ENCODE peak calls at places on chromosome 18, in five cellular contexts. L is K562, V is stomach, T is GM12891, F is transverse colon. C is an unnamed sample.

GRCh38 chr18:70384181-70384790 is 95.4 kb downstream of the SOCS6 start:
- DNase-seq in L (no peak), V (no peak), T (no peak), F (no peak), C (no peak)

GRCh38 chr18:657311-657997 is at the start of gene TYMS:
- DNase-seq in L (peak; percentile 83), V (peak; percentile 49), T (peak; percentile 56), F (peak; percentile 80), C (peak; percentile 90)

GRCh38 chr18:31648966-31649429 is 35.4 kb downstream of the B4GALT6 start:
- DNase-seq in L (no peak), V (no peak), T (no peak), F (no peak), C (no peak)

GRCh38 chr18:61575419-61575818 is 242.2 kb downstream of the CDH20 start:
- DNase-seq in L (no peak), V (no peak), T (no peak), F (no peak), C (peak; percentile 64)

GRCh38 chr18:74683573-74683972 is 85.9 kb downstream of the ZNF407 start:
- DNase-seq in L (no peak), V (no peak), T (no peak), F (no peak), C (no peak)

GRCh38 chr18:78406743-78407455 is 572.7 kb upstream of the SALL3 start:
- DNase-seq in L (no peak), V (peak; percentile 86), T (no peak), F (peak; percentile 17), C (no peak)

GRCh38 chr18:58886864-58887612 is 22.4 kb downstream of the ZNF532 start:
- DNase-seq in L (no peak), V (no peak), T (no peak), F (no peak), C (no peak)

GRCh38 chr18:60508108-60508507 is 135.5 kb upstream of the MC4R start:
- DNase-seq in L (no peak), V (no peak), T (no peak), F (no peak), C (no peak)

GRCh38 chr18:34364699-34365098 is 140.0 kb upstream of the NOL4 start:
- DNase-seq in L (no peak), V (no peak), T (no peak), F (no peak), C (no peak)

GRCh38 chr18:13542520-13542847 is 183.9 kb downstream of the FAM210A start:
- DNase-seq in L (no peak), V (no peak), T (no peak), F (no peak), C (no peak)

GRCh38 chr18:74397572-74397971 is 59.5 kb downstream of the DIPK1C start:
- DNase-seq in L (no peak), V (peak; percentile 29), T (no peak), F (no peak), C (no peak)

GRCh38 chr18:59140287-59140885 is 702 bp downstream of the SEC11C start:
- DNase-seq in L (peak; percentile 26), V (peak; percentile 28), T (no peak), F (peak; percentile 33), C (peak; percentile 59)

GRCh38 chr18:38940863-38941531 is 1375.4 kb upstream of the CELF4 start:
- DNase-seq in L (peak; percentile 15), V (no peak), T (peak; percentile 13), F (no peak), C (peak; percentile 54)

GRCh38 chr18:10519999-10520935 is 5.6 kb upstream of the NAPG start:
- DNase-seq in L (peak; percentile 74), V (peak; percentile 89), T (peak; percentile 45), F (peak; percentile 84), C (peak; percentile 89)

GRCh38 chr18:3923750-3924149 is 473.8 kb downstream of the TGIF1 start:
- DNase-seq in L (no peak), V (no peak), T (no peak), F (no peak), C (no peak)

GRCh38 chr18:48059363-48060109 is 129.1 kb upstream of the SMAD2 start:
- DNase-seq in L (no peak), V (no peak), T (no peak), F (no peak), C (peak; percentile 35)

GRCh38 chr18:25814841-25815458 is 275.5 kb downstream of the SS18 start:
- DNase-seq in L (no peak), V (no peak), T (no peak), F (no peak), C (no peak)

GRCh38 chr18:59559528-59559927 is 137.7 kb downstream of the CCBE1 start:
- DNase-seq in L (no peak), V (no peak), T (no peak), F (no peak), C (no peak)

GRCh38 chr18:39523281-39523680 is 1957.7 kb upstream of the CELF4 start:
- DNase-seq in L (no peak), V (no peak), T (no peak), F (no peak), C (no peak)

GRCh38 chr18:57209697-57210096 is 62.8 kb downstream of the BOD1L2 start:
- DNase-seq in L (no peak), V (no peak), T (no peak), F (no peak), C (peak; percentile 23)

GRCh38 chr18:54825626-54826344 is 2.5 kb upstream of the RAB27B start:
- DNase-seq in L (no peak), V (no peak), T (no peak), F (no peak), C (no peak)

GRCh38 chr18:54828986-54829385 is 709 bp downstream of the RAB27B start:
- DNase-seq in L (no peak), V (no peak), T (no peak), F (no peak), C (no peak)

GRCh38 chr18:54830260-54830659 is 2.0 kb downstream of the RAB27B start:
- DNase-seq in L (no peak), V (no peak), T (no peak), F (no peak), C (no peak)

GRCh38 chr18:54828290-54828871 is at the start of gene RAB27B:
- DNase-seq in L (no peak), V (peak; percentile 88), T (no peak), F (peak; percentile 88), C (peak; percentile 92)

GRCh38 chr18:54829856-54830255 is 1.6 kb downstream of the RAB27B start:
- DNase-seq in L (no peak), V (no peak), T (no peak), F (no peak), C (no peak)
- TF ChIP-seq POLR2AphosphoS5 in L (no peak), V (no peak), T (no peak), F (no peak), C (no peak)

DNA sequence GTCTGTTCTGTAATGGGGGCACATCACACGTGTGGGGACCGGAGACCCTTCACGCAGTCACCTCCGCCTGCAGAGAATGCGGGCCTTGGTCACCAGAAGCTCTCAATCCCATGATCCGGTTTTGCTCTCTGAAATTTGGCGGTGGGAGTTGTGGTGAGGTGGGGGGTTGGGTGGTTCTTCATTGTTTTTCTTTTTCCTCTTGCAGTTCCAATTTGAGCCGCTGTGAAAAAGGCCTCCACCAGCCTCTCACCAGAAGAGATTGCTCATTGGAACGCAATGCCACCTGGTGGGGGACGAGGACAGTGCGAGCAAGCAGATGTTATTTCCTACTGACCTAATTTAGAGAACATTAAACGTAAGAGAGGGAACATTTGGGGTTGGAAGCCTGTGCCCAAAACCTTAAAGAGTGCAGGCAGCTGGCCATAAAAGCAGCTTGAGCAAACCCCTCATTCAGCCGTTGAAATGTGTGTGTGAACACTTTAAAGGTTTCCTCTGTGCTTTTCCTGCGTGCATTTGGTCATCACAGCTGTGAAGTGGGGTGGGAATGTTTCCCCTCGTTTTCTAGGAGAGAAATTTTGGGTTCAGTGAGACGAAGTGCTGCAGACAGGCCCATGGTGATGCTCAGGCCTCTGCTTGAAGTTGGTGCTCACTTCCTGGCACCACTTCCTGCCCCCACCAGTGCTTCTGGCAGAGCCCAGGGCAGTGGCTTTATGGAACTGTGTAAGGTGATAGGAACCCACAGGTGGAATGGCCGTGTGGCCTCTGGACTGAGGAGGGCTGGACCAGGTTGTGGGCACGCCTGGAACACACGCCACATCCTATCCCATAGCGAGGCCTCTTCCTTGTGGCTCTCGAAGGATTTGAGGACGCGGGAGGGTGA is 61.7 kb downstream of the ZCCHC2 start:
- DNase-seq in L (peak; percentile 79), V (peak; percentile 83), T (peak; percentile 63), F (peak; percentile 88), C (peak; percentile 97)
- TF ChIP-seq POLR2AphosphoS5 in L (no peak), V (no peak), T (no peak), F (no peak), C (no peak)

GRCh38 chr18:24268784-24269550 is 128.7 kb downstream of the OSBPL1A start:
- DNase-seq in L (no peak), V (no peak), T (no peak), F (peak; percentile 16), C (peak; percentile 53)

GRCh38 chr18:24270937-24271380 is 126.7 kb downstream of the OSBPL1A start:
- DNase-seq in L (no peak), V (no peak), T (no peak), F (no peak), C (peak; percentile 58)

GRCh38 chr18:24273596-24273995 is 124.0 kb downstream of the OSBPL1A start:
- DNase-seq in L (no peak), V (no peak), T (no peak), F (peak; percentile 19), C (no peak)

GRCh38 chr18:24270358-24270936 is 127.2 kb downstream of the OSBPL1A start:
- DNase-seq in L (no peak), V (no peak), T (no peak), F (no peak), C (no peak)

GRCh38 chr18:24271381-24272331 is 126.0 kb downstream of the OSBPL1A start:
- DNase-seq in L (no peak), V (peak; percentile 74), T (peak; percentile 44), F (peak; percentile 73), C (peak; percentile 94)
- TF ChIP-seq POLR2AphosphoS5 in L (no peak), V (peak; percentile 27), T (no peak), F (peak; percentile 27), C (peak; percentile 20)

DNA sequence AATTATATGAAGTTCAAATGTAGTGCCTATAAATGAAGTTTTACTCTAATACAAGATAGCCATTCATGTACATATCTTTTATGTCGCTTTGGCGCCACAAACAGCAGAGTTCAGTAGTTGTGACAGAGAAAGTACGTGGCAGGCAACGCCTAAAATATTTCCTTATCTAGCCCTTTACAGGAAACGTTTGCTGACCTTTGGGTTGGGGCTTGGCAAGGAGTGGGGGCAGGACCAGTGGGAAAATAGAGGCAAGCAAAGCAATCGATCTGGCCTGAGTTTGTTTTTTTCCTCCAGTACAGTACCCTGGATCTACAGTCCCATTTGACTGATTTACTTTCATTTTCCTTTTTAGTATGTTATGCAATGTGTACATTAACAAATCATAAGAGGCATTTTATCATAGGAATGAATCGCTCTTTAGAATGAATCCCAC is 13.1 kb downstream of the CCDC68 start:
- DNase-seq in L (peak; percentile 17), V (peak; percentile 75), T (no peak), F (peak; percentile 83), C (no peak)
- TF ChIP-seq POLR2AphosphoS5 in L (peak; percentile 48), V (peak; percentile 78), T (no peak), F (peak; percentile 61), C (no peak)

GRCh38 chr18:15198116-15198389 is 450.1 kb downstream of the ANKRD30B start:
- DNase-seq in L (no peak), V (no peak), T (no peak), F (no peak), C (no peak)
- TF ChIP-seq POLR2AphosphoS5 in L (no peak), V (no peak), T (no peak), F (no peak), C (no peak)

C was measured in GM23338.